ENCODE peak calls at places on chromosomes 11 and 22, in seven cellular contexts. O is epithelial cell of esophagus; V is WTC11; H is omental fat pad; B is adrenal gland; R is CD8-positive, alpha-beta T cell; J is Calu3. Z is an unnamed sample.

GRCh38 chr11:68896171-68896959 is 7.3 kb downstream of the MRPL21 start:
- DNase-seq in O (no peak), V (no peak), H (no peak), B (no peak), R (no peak), J (no peak), Z (no peak)

GRCh38 chr22:33921576-33922181 is 1.4 kb upstream of the LARGE1 start:
- DNase-seq in O (peak), V (peak), H (no peak), B (peak), R (no peak), J (peak), Z (peak)

GRCh38 chr11:47923667-47924066 is 56.7 kb upstream of the PTPRJ start:
- DNase-seq in O (no peak), V (no peak), H (no peak), B (no peak), R (no peak), J (no peak), Z (no peak)

GRCh38 chr22:25542231-25542630 is 22.2 kb upstream of the GRK3 start:
- DNase-seq in O (no peak), V (no peak), H (no peak), B (no peak), R (no peak), J (no peak), Z (no peak)

GRCh38 chr11:134038897-134039470 is 29.9 kb upstream of the JAM3 start:
- DNase-seq in O (no peak), V (no peak), H (no peak), B (no peak), R (no peak), J (no peak), Z (no peak)

GRCh38 chr22:21103633-21104032 is 57.9 kb downstream of the LRRC74B start:
- DNase-seq in O (no peak), V (no peak), H (no peak), B (no peak), R (no peak), J (no peak), Z (no peak)

GRCh38 chr22:37022483-37023337 is 3.2 kb downstream of the MPST start:
- DNase-seq in O (no peak), V (no peak), H (no peak), B (no peak), R (no peak), J (no peak), Z (no peak)

GRCh38 chr22:36156515-36157419 is 3.8 kb downstream of the APOL3 start:
- DNase-seq in O (peak), V (peak), H (peak), B (peak), R (peak), J (peak), Z (no peak)

GRCh38 chr11:37595845-37596244 is 997.8 kb upstream of the RAG2 start:
- DNase-seq in O (peak), V (no peak), H (no peak), B (no peak), R (no peak), J (no peak), Z (no peak)

GRCh38 chr11:16605440-16605970 is 132.9 kb upstream of the C11orf58 start:
- DNase-seq in O (peak), V (peak), H (peak), B (peak), R (no peak), J (peak), Z (peak)

GRCh38 chr22:29820941-29821789 is 16.9 kb downstream of the ASCC2 start:
- DNase-seq in O (peak), V (no peak), H (peak), B (peak), R (no peak), J (peak), Z (no peak)

GRCh38 chr22:33853200-33854097 is 66.8 kb downstream of the LARGE1 start:
- DNase-seq in O (peak), V (peak), H (no peak), B (peak), R (no peak), J (peak), Z (no peak)

GRCh38 chr11:46277623-46278386 is at the start of gene CREB3L1:
- DNase-seq in O (no peak), V (peak), H (no peak), B (peak), R (no peak), J (no peak), Z (peak)

GRCh38 chr11:108591893-108592292 is 1.7 kb downstream of the EXPH5 start:
- DNase-seq in O (peak), V (no peak), H (no peak), B (no peak), R (no peak), J (peak), Z (no peak)

GRCh38 chr11:33452806-33453205 is 195.6 kb downstream of the HIPK3 start:
- DNase-seq in O (peak), V (no peak), H (no peak), B (no peak), R (no peak), J (peak), Z (no peak)

GRCh38 chr22:44439356-44440223 is 58.4 kb downstream of the RTL6 start:
- DNase-seq in O (no peak), V (no peak), H (no peak), B (no peak), R (no peak), J (no peak), Z (no peak)

GRCh38 chr22:40951795-40952602 is 821 bp downstream of the RBX1 start:
- DNase-seq in O (peak), V (no peak), H (no peak), B (no peak), R (no peak), J (no peak), Z (no peak)

GRCh38 chr11:93370260-93370659 is 39.7 kb downstream of the DEUP1 start:
- DNase-seq in O (peak), V (no peak), H (no peak), B (no peak), R (no peak), J (no peak), Z (no peak)

GRCh38 chr11:9859491-9860305 is 195.8 kb downstream of the SWAP70 start:
- DNase-seq in O (no peak), V (no peak), H (no peak), B (no peak), R (no peak), J (no peak), Z (no peak)

GRCh38 chr22:23583153-23583552 is 3.1 kb upstream of the IGLL1 start:
- DNase-seq in O (no peak), V (no peak), H (no peak), B (no peak), R (no peak), J (no peak), Z (no peak)
- TF ChIP-seq CTCF in O (no peak), V (no peak), H (no peak), B (no peak), R (no peak), J (no peak), Z (no peak)

GRCh38 chr11:102451693-102452460 is 688 bp downstream of the TMEM123 start:
- DNase-seq in O (peak), V (peak), H (peak), B (peak), R (peak), J (peak), Z (peak)
- TF ChIP-seq CTCF in O (peak), V (no peak), H (no peak), B (no peak), R (peak), J (no peak), Z (no peak)

DNA sequence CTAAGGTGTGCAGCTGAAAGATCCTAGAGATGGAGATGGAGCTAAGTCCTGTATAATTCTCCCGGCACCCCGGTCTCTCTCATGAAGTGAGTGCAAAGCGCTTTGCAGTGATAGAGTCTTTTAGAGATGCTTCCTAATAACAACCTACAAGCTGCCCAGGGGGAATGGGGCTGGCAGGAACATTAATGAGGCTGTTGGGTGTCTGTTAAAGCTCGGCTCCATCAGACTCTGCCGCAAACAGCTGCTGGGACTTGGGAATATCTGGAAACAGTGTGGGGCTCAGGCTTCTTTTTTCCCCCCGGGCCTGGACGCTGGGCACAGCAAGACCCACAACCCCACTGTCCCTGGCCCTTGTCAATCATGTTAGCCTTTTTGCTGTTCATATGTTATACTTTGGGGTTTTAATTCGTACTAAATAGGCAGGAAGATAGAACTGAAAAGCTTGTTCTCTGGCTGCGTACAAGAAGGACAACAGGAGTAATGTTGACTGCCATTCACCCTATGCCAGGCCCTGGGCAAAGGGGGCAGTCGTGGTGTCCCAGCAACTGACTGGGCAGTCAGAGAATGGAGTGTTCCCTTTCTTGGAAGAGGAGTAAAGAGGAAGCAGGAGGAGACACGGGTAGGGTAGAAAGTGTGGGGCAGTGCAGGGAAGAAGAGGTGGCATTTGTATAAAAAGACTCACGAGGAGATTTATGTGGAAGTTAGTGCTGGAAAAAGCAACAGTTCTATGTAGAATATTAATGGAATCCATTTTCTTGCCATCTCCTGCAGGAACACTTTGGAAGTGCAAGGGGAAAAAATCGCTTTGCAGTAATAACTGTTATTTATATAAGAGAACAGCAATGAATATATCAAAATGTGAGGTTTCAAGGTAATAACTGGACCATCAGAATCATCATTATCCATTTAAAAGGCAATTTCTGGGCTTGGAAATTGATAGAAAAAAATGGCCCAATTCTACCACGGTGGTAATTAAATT is 232.8 kb downstream of the GRIK4 start:
- DNase-seq in O (no peak), V (no peak), H (no peak), B (no peak), R (no peak), J (no peak), Z (no peak)
- TF ChIP-seq CTCF in O (no peak), V (no peak), H (no peak), B (no peak), R (no peak), J (no peak), Z (peak)

GRCh38 chr11:17733261-17733660 is 1.3 kb upstream of the KCNC1 start:
- DNase-seq in O (no peak), V (no peak), H (no peak), B (no peak), R (no peak), J (no peak), Z (no peak)

GRCh38 chr11:17734986-17735822 is 623 bp downstream of the KCNC1 start:
- DNase-seq in O (peak), V (peak), H (no peak), B (peak), R (no peak), J (peak), Z (peak)

GRCh38 chr11:17730137-17730536 is 4.4 kb upstream of the KCNC1 start:
- DNase-seq in O (no peak), V (no peak), H (no peak), B (no peak), R (no peak), J (no peak), Z (no peak)

GRCh38 chr11:17734418-17734911 is at the start of gene KCNC1:
- DNase-seq in O (peak), V (peak), H (no peak), B (peak), R (no peak), J (peak), Z (peak)

GRCh38 chr11:17730608-17731462 is 3.7 kb upstream of the KCNC1 start:
- DNase-seq in O (peak), V (peak), H (peak), B (peak), R (peak), J (peak), Z (peak)
- TF ChIP-seq CTCF in O (peak), V (peak), H (no peak), B (peak), R (peak), J (peak), Z (peak)

GRCh38 chr11:65351511-65351910 is 3.0 kb upstream of the TIGD3 start:
- DNase-seq in O (no peak), V (no peak), H (no peak), B (no peak), R (no peak), J (no peak), Z (no peak)

GRCh38 chr11:65353376-65353775 is 1.2 kb upstream of the TIGD3 start:
- DNase-seq in O (no peak), V (no peak), H (no peak), B (no peak), R (no peak), J (no peak), Z (no peak)

GRCh38 chr11:65354265-65355012 is at the start of gene TIGD3:
- DNase-seq in O (peak), V (peak), H (peak), B (peak), R (peak), J (peak), Z (peak)

GRCh38 chr11:65353900-65354264 is 669 bp upstream of the TIGD3 start:
- DNase-seq in O (no peak), V (peak), H (no peak), B (no peak), R (no peak), J (no peak), Z (no peak)

DNA sequence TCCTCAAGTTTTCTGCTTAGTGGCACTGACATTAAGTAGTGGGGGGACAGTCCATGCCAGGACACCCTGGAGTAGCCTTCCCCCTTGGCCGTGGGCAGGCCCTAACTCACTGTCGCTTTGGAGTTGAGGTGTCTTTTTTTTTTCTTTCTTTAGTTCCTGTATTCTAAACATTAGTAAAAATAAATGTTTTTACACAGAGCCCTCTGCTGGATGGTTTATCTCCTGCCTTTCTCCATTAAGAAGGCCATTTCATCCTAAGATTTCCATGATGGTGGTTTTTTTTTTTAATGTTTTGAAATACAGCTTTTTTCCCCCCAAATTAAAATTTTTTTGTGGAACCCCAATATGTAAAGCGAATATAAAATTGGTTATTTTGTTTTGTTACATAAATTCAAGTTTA is 1.8 kb upstream of the TIGD3 start:
- DNase-seq in O (no peak), V (no peak), H (no peak), B (no peak), R (no peak), J (no peak), Z (no peak)
- TF ChIP-seq CTCF in O (peak), V (no peak), H (no peak), B (peak), R (no peak), J (no peak), Z (peak)

Z was measured in neural crest cell.